ENCODE peak calls at places on chromosomes 16 and 17, in six cellular contexts. E is heart left ventricle; U is CD8-positive, alpha-beta memory T cell; K is CD4-positive, CD25-positive, alpha-beta regulatory T cell; V is cardiac fibroblast; G is aorta. O is an unnamed sample.
A peak's percentile ranks its signal among the peaks of the same experiment; 100 is the strongest.

GRCh38 chr17:81322271-81323082 is 27.4 kb upstream of the SLC38A10 start:
- DNase-seq in U (peak; percentile 15), E (no peak), K (peak; percentile 33), V (peak; percentile 27), G (no peak), O (no peak)

GRCh38 chr17:27878776-27879562 is 14.2 kb downstream of the LYRM9 start:
- DNase-seq in K (peak; percentile 72), U (no peak), V (no peak), G (no peak), E (peak; percentile 30), O (no peak)

GRCh38 chr17:7834891-7835817 is 1.1 kb downstream of the KDM6B start:
- DNase-seq in K (peak; percentile 92), E (peak; percentile 99), G (peak; percentile 99), V (peak; percentile 98), U (peak; percentile 88), O (peak; percentile 90)

GRCh38 chr16:28126684-28127620 is 63.4 kb upstream of the GSG1L start:
- DNase-seq in G (no peak), K (no peak), V (no peak), U (no peak), E (no peak), O (no peak)

GRCh38 chr17:63622571-63623390 is 564 bp downstream of the MAP3K3 start:
- DNase-seq in E (peak; percentile 75), V (peak; percentile 68), G (peak; percentile 91), U (no peak), K (peak; percentile 65), O (no peak)

GRCh38 chr16:26269663-26270062 is 577.9 kb downstream of the HS3ST4 start:
- DNase-seq in V (no peak), E (no peak), G (no peak), U (no peak), K (no peak), O (no peak)

GRCh38 chr16:23607740-23608139 is 11.6 kb upstream of the NDUFAB1 start:
- DNase-seq in E (no peak), G (no peak), U (no peak), K (no peak), V (peak; percentile 52), O (no peak)

GRCh38 chr16:58272855-58273254 is 22.0 kb downstream of the PRSS54 start:
- DNase-seq in U (no peak), V (no peak), E (no peak), G (no peak), K (no peak), O (no peak)

GRCh38 chr16:58456193-58456592 is 43.8 kb upstream of the NDRG4 start:
- DNase-seq in E (no peak), G (no peak), K (no peak), U (no peak), V (no peak), O (no peak)

GRCh38 chr17:38749222-38750043 is 1.3 kb upstream of the PCGF2 start:
- DNase-seq in E (peak; percentile 95), U (no peak), G (peak; percentile 94), K (no peak), V (peak; percentile 73), O (peak; percentile 43)

GRCh38 chr17:79034931-79035485 is 11.0 kb downstream of the C1QTNF1 start:
- DNase-seq in V (no peak), E (no peak), G (peak; percentile 28), K (no peak), U (no peak), O (no peak)

GRCh38 chr16:477287-477686 is 50.2 kb upstream of the CAPN15 start:
- DNase-seq in K (no peak), E (peak; percentile 49), V (no peak), G (no peak), U (no peak), O (no peak)
- H3K4me3 ChIP-seq in K (no peak overlapping the region), E (no peak overlapping the region), V (no peak overlapping the region), G (no peak overlapping the region), U (no peak overlapping the region), O (no peak overlapping the region)

GRCh38 chr17:76998839-76999238 is 130.6 kb downstream of the MGAT5B start:
- DNase-seq in G (no peak), U (no peak), E (no peak), V (no peak), K (no peak), O (no peak)

GRCh38 chr17:76995352-76996105 is 127.3 kb downstream of the MGAT5B start:
- DNase-seq in K (no peak), G (no peak), E (no peak), V (no peak), U (no peak), O (no peak)

GRCh38 chr17:77001487-77001886 is 133.3 kb downstream of the MGAT5B start:
- DNase-seq in G (no peak), V (no peak), U (no peak), K (no peak), E (no peak), O (no peak)

GRCh38 chr17:76996741-76997694 is 128.8 kb downstream of the MGAT5B start:
- DNase-seq in E (no peak), V (no peak), G (no peak), K (peak; percentile 15), U (no peak), O (no peak)

GRCh38 chr17:76997981-76998531 is 129.9 kb downstream of the MGAT5B start:
- DNase-seq in E (no peak), K (peak; percentile 86), U (peak; percentile 80), V (no peak), G (peak; percentile 37), O (no peak)
- H3K4me3 ChIP-seq in E (no peak overlapping the region), K (peak overlapping the region; percentile 65), U (peak overlapping the region; percentile 47), V (no peak overlapping the region), G (no peak overlapping the region), O (no peak overlapping the region)

GRCh38 chr17:74860999-74861553 is 1.4 kb upstream of the GRIN2C start:
- DNase-seq in V (no peak), E (no peak), K (no peak), U (no peak), G (no peak), O (no peak)
- H3K4me3 ChIP-seq in V (no peak overlapping the region), E (peak overlapping the region; percentile 23), K (no peak overlapping the region), U (no peak overlapping the region), G (peak overlapping the region; percentile 4), O (no peak overlapping the region)

GRCh38 chr16:50378417-50378816 is 9.6 kb upstream of the BRD7 start:
- DNase-seq in K (no peak), G (no peak), E (no peak), U (no peak), V (no peak), O (no peak)
- H3K4me3 ChIP-seq in K (no peak overlapping the region), G (no peak overlapping the region), E (no peak overlapping the region), U (no peak overlapping the region), V (no peak overlapping the region), O (no peak overlapping the region)

GRCh38 chr17:47961406-47961805 is 3.7 kb upstream of the PRR15L start:
- DNase-seq in E (no peak), U (no peak), G (no peak), K (no peak), V (no peak), O (no peak)

GRCh38 chr17:47955497-47956461 is 1.9 kb downstream of the PRR15L start:
- DNase-seq in U (no peak), E (no peak), G (no peak), V (no peak), K (no peak), O (no peak)

GRCh38 chr17:47956818-47957590 is 679 bp downstream of the PRR15L start:
- DNase-seq in E (no peak), G (no peak), V (no peak), K (no peak), U (no peak), O (no peak)

GRCh38 chr17:47959825-47960655 is 2.4 kb upstream of the PRR15L start:
- DNase-seq in U (no peak), G (no peak), E (no peak), V (no peak), K (no peak), O (no peak)

DNA sequence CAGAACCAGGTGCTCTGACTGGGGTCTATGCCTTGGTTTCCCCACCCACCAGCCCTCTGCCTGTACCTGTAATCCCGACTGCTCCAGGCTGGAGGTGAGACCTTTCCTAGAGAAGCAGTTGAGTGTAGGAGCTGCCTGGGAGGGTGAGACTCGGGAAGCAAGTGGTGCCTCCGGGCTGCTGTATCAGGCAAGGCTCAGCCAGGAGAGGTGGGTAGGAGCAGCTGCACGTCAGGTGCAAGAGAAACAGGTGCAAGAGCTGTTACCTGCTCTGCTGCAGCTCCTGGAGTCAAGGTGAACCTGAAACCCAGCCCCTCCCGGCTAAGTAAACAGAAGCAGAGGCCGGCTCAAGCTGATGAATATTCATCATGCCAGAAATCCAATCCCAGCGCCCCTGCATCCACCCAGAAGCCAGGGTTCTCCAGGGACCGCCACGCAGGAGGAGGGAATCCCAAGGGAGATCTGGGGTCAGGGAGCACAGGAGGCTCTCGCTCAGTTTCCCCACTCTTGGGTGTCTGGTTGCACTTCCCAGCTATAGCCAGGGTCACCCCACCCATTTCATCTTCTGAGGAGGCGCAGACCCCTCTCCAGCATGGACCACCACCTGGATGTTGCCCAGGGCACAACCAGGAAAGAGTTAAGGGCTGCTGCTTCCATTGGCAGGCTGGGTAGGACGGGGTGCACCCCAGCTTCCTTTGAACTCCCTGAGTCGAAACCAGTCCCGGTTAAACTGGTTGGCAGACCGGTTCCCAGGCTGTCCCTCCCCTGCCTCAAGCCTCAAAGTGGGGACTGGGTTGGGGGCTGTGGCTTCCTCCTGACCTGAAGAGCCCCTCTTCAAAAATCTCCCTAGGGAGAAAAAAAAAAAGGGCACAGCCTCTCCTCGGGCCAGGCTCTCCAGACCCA is at the start of gene PRR15L:
- DNase-seq in K (no peak), G (no peak), U (no peak), E (no peak), V (no peak), O (no peak)
- H3K4me3 ChIP-seq in K (no peak within 1 kb of the TSS), G (no peak within 1 kb of the TSS), U (no peak within 1 kb of the TSS), E (no peak within 1 kb of the TSS), V (no peak within 1 kb of the TSS), O (peak within 1 kb of the TSS; percentile 14)

DNA sequence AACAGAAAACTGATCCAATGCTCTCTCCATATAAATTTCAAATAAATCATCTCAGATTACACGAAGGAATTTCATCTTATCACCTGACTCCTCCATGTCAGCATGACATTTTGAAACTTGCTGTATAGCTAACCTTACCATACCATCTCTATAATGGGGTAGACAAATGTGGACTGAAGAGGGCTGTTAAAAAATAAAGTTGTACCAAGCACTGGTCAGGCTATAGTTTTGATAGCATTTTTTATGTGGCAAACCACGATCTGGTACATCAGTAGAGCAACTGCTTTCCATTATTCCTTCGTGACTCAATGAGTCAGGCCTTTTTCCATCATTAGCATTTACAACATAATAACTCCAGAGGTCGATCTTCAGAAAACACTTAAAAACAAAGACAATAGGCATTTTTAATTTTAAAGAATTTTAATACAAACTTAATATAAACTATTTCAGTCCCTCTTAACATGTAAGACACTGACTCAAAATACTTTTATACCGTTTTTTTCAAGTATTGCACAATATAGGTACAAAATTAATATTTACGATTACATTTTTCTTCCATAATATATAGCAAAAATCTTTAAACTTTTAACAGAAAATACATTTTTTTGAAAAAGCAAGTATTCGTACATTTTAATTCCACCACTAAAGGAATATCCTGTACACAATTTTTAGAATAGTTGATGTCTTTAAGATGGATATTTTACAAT is 4.2 kb downstream of the TOB1 start:
- DNase-seq in V (no peak), G (no peak), U (no peak), K (no peak), E (no peak), O (no peak)
- H3K4me3 ChIP-seq in V (no peak overlapping the region), G (no peak overlapping the region), U (no peak overlapping the region), K (peak overlapping the region; percentile 98), E (no peak overlapping the region), O (no peak overlapping the region)